ENCODE peak calls at places on chromosome 12, in four cellular contexts. J, W, L and N are unnamed samples.
A peak's percentile ranks its signal among the peaks of the same experiment; 100 is the strongest.

GRCh38 chr12:89873745-89874144 is 165.1 kb upstream of the ATP2B1 start:
- DNase-seq in J (no peak), L (no peak), W (no peak), N (no peak)

GRCh38 chr12:122061253-122061652 is 17.3 kb upstream of the MLXIP start:
- DNase-seq in L (no peak), J (no peak), W (no peak), N (no peak)

GRCh38 chr12:104670439-104671406 is 214.0 kb downstream of the CHST11 start:
- DNase-seq in J (peak; percentile 29), L (no peak), W (no peak), N (no peak)

GRCh38 chr12:53695148-53696138 is 19.6 kb upstream of the ATP5MC2 start:
- DNase-seq in J (peak; percentile 66), L (peak; percentile 27), W (no peak), N (no peak)

GRCh38 chr12:68954811-68955210 is 21.8 kb upstream of the CPM start:
- DNase-seq in J (no peak), W (no peak), L (no peak), N (no peak)

GRCh38 chr12:27185234-27186045 is 58.6 kb upstream of the STK38L start:
- DNase-seq in L (no peak), J (no peak), W (no peak), N (no peak)

GRCh38 chr12:53231859-53232640 is at the start of gene RARG:
- DNase-seq in W (no peak), J (peak; percentile 78), L (no peak), N (no peak)

GRCh38 chr12:26791328-26791791 is 41.6 kb downstream of the ITPR2 start:
- DNase-seq in L (no peak), W (no peak), J (no peak), N (no peak)

GRCh38 chr12:75660805-75661404 is 149.5 kb upstream of the KRR1 start:
- DNase-seq in W (no peak), J (no peak), L (no peak), N (no peak)

GRCh38 chr12:68957273-68957672 is 24.3 kb upstream of the CPM start:
- DNase-seq in W (no peak), L (no peak), J (no peak), N (no peak)

GRCh38 chr12:41970744-41971143 is 173.9 kb downstream of the GXYLT1 start:
- DNase-seq in J (no peak), L (no peak), W (no peak), N (no peak)

GRCh38 chr12:33000016-33000415 is 103.4 kb upstream of the PKP2 start:
- DNase-seq in W (no peak), J (no peak), L (no peak), N (no peak)

GRCh38 chr12:93702707-93703305 is 25.6 kb downstream of the CRADD start:
- DNase-seq in L (no peak), J (no peak), W (no peak), N (no peak)

GRCh38 chr12:42094277-42094676 is 50.4 kb downstream of the GXYLT1 start:
- DNase-seq in L (no peak), W (no peak), J (no peak), N (no peak)

GRCh38 chr12:22018860-22019259 is 27.2 kb upstream of the CMAS start:
- DNase-seq in L (no peak), W (no peak), J (no peak), N (no peak)

GRCh38 chr12:53045646-53046045 is 4.2 kb upstream of the TNS2 start:
- DNase-seq in W (no peak), J (no peak), L (no peak), N (no peak)

GRCh38 chr12:105317942-105318614 is 12.4 kb upstream of the C12orf75 start:
- DNase-seq in W (no peak), L (no peak), J (peak; percentile 40), N (no peak)

GRCh38 chr12:123143753-123144461 is 7.0 kb downstream of the PITPNM2 start:
- DNase-seq in L (no peak), W (no peak), J (no peak), N (no peak)

GRCh38 chr12:69966409-69966808 is 141.4 kb downstream of the MYRFL start:
- DNase-seq in J (no peak), W (no peak), L (no peak), N (peak; percentile 73)

GRCh38 chr12:95789126-95790024 is 1.2 kb downstream of the NTN4 start:
- DNase-seq in L (peak; percentile 49), J (peak; percentile 80), W (peak; percentile 68), N (peak; percentile 69)

GRCh38 chr12:109719123-109720022 is 5.7 kb downstream of the FAM222A start:
- DNase-seq in L (no peak), W (no peak), J (no peak), N (no peak)
- TF ChIP-seq CTCF in L (peak; percentile 21), W (peak; percentile 62), J (no peak), N (peak; percentile 25)

GRCh38 chr12:65282840-65283239 is 4.4 kb downstream of the MSRB3 start:
- DNase-seq in J (no peak), W (no peak), L (no peak), N (no peak)
- TF ChIP-seq CTCF in J (no peak), W (no peak), L (no peak), N (peak; percentile 50)

DNA sequence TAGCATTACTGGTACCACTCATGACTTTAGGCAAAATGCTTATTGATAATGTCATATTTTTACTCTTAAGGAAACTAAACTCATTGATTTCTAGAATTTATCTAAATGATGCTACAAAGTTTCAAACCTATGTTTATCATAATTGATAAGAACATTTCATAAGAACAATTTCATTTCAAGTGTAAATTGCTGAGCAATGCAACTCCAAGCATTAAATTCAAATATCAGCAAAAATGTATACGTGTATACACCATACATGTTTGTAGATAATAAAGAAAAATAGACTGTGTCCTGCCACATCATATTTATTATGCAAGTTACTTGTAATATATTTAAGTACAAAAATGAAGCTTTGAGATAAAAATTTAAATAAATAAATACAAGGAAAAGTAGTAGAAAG is 75.7 kb upstream of the LRIG3 start:
- DNase-seq in L (no peak), W (no peak), J (no peak), N (no peak)
- TF ChIP-seq CTCF in L (no peak), W (no peak), J (no peak), N (no peak)

GRCh38 chr12:56317675-56318074 is 1.9 kb upstream of the CNPY2 start:
- DNase-seq in W (no peak), J (no peak), L (no peak), N (no peak)
- TF ChIP-seq CTCF in W (no peak), J (no peak), L (no peak), N (no peak)

GRCh38 chr12:6277982-6278438 is 32.5 kb upstream of the PLEKHG6 start:
- DNase-seq in J (peak; percentile 66), W (no peak), L (peak; percentile 67), N (no peak)

GRCh38 chr12:6275609-6276246 is 34.8 kb upstream of the PLEKHG6 start:
- DNase-seq in J (no peak), W (no peak), L (no peak), N (no peak)

GRCh38 chr12:6276247-6276887 is 34.1 kb upstream of the PLEKHG6 start:
- DNase-seq in L (no peak), J (no peak), W (no peak), N (no peak)

GRCh38 chr12:6278439-6279255 is 31.8 kb upstream of the PLEKHG6 start:
- DNase-seq in L (peak; percentile 91), J (peak; percentile 95), W (peak; percentile 95), N (peak; percentile 87)

DNA sequence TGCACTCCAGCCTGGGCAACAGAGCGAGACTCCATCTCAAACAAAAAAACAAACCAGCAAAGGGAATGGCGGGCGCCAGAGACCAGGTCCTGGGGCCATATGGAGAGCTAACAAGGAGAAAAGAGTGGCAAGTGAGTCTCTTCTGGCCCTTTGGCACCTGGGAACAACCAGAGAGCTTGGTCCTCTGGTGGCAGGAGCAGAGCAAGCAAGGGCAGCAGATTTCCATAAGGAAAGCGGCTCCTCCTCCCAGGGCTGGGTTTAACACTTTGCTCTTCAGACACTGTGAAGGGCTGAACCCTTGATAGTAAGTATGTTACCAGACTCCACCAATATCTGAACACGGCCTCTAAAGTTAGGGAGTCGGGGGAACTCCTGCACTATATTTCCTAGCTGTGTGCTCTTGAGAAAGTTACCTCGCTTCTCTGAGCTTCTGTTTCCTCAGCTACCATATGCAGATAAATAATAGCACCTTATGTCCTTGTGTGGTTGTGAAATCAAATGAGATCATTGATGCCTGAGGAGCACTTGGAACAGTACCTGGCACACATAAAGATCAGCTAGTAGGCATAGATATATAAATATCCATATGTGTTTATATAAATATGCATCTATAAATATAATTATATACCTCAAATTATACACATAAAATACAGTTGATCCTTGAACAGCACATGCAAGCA is 33.4 kb upstream of the PLEKHG6 start:
- DNase-seq in W (no peak), J (peak; percentile 20), L (no peak), N (no peak)
- TF ChIP-seq CTCF in W (peak; percentile 18), J (no peak), L (no peak), N (no peak)

GRCh38 chr12:49206389-49206788 is 17.5 kb upstream of the TUBA1A start:
- DNase-seq in J (no peak), W (no peak), L (no peak), N (no peak)
- TF ChIP-seq CTCF in J (no peak), W (no peak), L (no peak), N (no peak)

DNA sequence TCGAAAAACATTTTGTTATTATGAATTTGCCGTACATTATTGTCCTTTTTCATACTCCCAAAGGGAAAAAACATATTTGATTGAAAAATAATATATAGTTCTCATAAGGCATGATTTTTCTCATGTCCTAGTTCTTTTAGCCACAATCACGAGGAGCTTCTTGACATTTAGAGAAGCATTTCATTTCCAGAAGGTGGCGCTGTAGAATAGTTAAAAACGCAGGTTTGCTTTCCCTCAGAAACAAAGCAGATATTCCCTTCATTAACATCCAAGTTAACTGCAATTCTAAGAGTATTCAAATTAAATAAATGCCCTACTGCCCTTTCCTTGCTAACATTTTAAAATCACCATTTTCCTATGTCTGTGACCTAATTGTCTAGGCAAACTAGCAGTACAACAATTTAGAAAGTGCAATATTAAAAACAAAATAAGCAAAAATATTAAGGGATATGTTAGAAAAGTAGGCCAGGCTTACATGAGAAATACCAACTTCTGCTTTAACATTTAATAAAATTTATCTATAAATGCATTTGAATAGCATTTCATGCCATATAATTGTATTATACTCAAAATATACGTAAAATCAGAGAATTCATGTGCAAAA is 10.9 kb upstream of the PIK3C2G start:
- DNase-seq in J (peak; percentile 56), W (no peak), L (no peak), N (no peak)
- TF ChIP-seq CTCF in J (peak; percentile 48), W (peak; percentile 90), L (peak; percentile 75), N (peak; percentile 61)

DNA sequence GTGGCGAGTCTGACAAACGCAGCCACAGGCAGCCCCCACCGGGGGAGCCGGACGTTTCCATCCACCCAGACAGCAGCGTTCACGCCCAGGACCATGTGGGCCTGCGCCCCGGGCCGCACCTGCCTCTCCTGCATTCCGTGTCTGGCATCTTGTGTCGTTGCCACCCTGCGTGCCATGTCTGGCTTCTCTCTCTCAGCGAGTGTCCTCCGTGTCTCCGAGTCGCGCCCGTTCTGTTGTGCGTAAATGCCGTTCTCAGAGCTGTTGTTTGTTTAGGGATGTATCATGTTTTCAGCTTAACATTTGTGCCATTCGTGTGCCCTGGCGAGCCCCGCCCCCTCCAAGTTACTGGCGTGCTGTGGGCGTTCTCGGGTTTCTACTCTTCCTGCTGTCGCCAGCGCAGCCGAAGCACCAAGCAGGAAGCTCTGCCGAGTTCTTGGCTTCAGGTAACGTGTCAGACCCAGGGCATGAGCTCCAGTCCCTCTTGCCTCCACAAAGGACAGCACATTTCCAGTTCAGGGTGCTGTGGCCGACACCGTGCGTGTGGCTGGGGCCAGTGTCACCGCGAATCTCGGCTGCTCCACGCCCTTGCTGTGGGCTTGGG is 34.6 kb downstream of the NOC4L start:
- DNase-seq in L (peak; percentile 13), W (no peak), J (no peak), N (no peak)
- TF ChIP-seq CTCF in L (no peak), W (no peak), J (no peak), N (no peak)

GRCh38 chr12:34347367-34347766 is 325.1 kb downstream of the ALG10 start:
- DNase-seq in L (no peak), W (no peak), J (no peak), N (no peak)
- TF ChIP-seq CTCF in L (peak; percentile 7), W (no peak), J (no peak), N (peak; percentile 11)